ENCODE peak calls at places on chromosomes 3 and 15, in six cellular contexts. One of them, this sample, is unnamed.

GRCh38 chr15:48084759-48085420 is 35.9 kb upstream of the SLC24A5 start:
- DNase-seq in DND-41: no peak
- DNase-seq in keratinocyte: no peak
- DNase-seq in sigmoid colon: no peak
- DNase-seq in aorta: no peak
- DNase-seq in ascending aorta: no peak
- DNase-seq in this sample: no peak

GRCh38 chr3:134002326-134002725 is 27.4 kb downstream of the SLCO2A1 start:
- DNase-seq in DND-41: no peak
- DNase-seq in aorta: no peak
- DNase-seq in keratinocyte: no peak
- DNase-seq in sigmoid colon: no peak
- DNase-seq in ascending aorta: no peak
- DNase-seq in this sample: no peak

GRCh38 chr3:2927252-2927651 is 182.9 kb downstream of the IL5RA start:
- DNase-seq in sigmoid colon: no peak
- DNase-seq in keratinocyte: no peak
- DNase-seq in ascending aorta: no peak
- DNase-seq in aorta: no peak
- DNase-seq in DND-41: no peak
- DNase-seq in this sample: no peak

GRCh38 chr3:57961828-57962447 is 46.3 kb upstream of the FLNB start:
- DNase-seq in keratinocyte: peak
- DNase-seq in sigmoid colon: no peak
- DNase-seq in ascending aorta: no peak
- DNase-seq in aorta: no peak
- DNase-seq in DND-41: peak
- DNase-seq in this sample: no peak

GRCh38 chr15:32781781-32782180 is 64.0 kb downstream of the GREM1 start:
- DNase-seq in sigmoid colon: no peak
- DNase-seq in DND-41: no peak
- DNase-seq in aorta: no peak
- DNase-seq in ascending aorta: no peak
- DNase-seq in keratinocyte: no peak
- DNase-seq in this sample: no peak

GRCh38 chr15:70507772-70508351 is 255.5 kb downstream of the UACA start:
- DNase-seq in sigmoid colon: no peak
- DNase-seq in keratinocyte: no peak
- DNase-seq in ascending aorta: no peak
- DNase-seq in DND-41: peak
- DNase-seq in aorta: peak
- DNase-seq in this sample: no peak

GRCh38 chr15:41777421-41777973 is 3.2 kb downstream of the MAPKBP1 start:
- DNase-seq in sigmoid colon: no peak
- DNase-seq in aorta: no peak
- DNase-seq in keratinocyte: no peak
- DNase-seq in DND-41: no peak
- DNase-seq in ascending aorta: no peak
- DNase-seq in this sample: no peak

GRCh38 chr3:62201438-62202035 is 171.8 kb downstream of the FEZF2 start:
- DNase-seq in aorta: no peak
- DNase-seq in DND-41: no peak
- DNase-seq in ascending aorta: no peak
- DNase-seq in sigmoid colon: no peak
- DNase-seq in keratinocyte: no peak
- DNase-seq in this sample: no peak

GRCh38 chr3:75115695-75116094 is 501.2 kb upstream of the CNTN3 start:
- DNase-seq in sigmoid colon: no peak
- DNase-seq in aorta: no peak
- DNase-seq in ascending aorta: no peak
- DNase-seq in DND-41: no peak
- DNase-seq in keratinocyte: no peak
- DNase-seq in this sample: no peak

GRCh38 chr3:177522051-177522450 is 324.8 kb upstream of the TBL1XR1 start:
- DNase-seq in DND-41: no peak
- DNase-seq in ascending aorta: no peak
- DNase-seq in sigmoid colon: no peak
- DNase-seq in aorta: no peak
- DNase-seq in keratinocyte: no peak
- DNase-seq in this sample: no peak

GRCh38 chr15:87916208-87916607 is 340.3 kb downstream of the NTRK3 start:
- DNase-seq in sigmoid colon: no peak
- DNase-seq in aorta: no peak
- DNase-seq in keratinocyte: no peak
- DNase-seq in DND-41: no peak
- DNase-seq in ascending aorta: no peak
- DNase-seq in this sample: no peak

GRCh38 chr15:54575586-54575985 is 597.3 kb downstream of the UNC13C start:
- DNase-seq in keratinocyte: no peak
- DNase-seq in sigmoid colon: no peak
- DNase-seq in DND-41: no peak
- DNase-seq in aorta: no peak
- DNase-seq in ascending aorta: no peak
- DNase-seq in this sample: no peak

GRCh38 chr3:118476885-118477618 is 557.6 kb downstream of the IGSF11 start:
- DNase-seq in ascending aorta: no peak
- DNase-seq in keratinocyte: no peak
- DNase-seq in aorta: no peak
- DNase-seq in DND-41: no peak
- DNase-seq in sigmoid colon: no peak
- DNase-seq in this sample: no peak

GRCh38 chr3:136906725-136907124 is 44.7 kb downstream of the NCK1 start:
- DNase-seq in aorta: no peak
- DNase-seq in ascending aorta: no peak
- DNase-seq in DND-41: no peak
- DNase-seq in keratinocyte: no peak
- DNase-seq in sigmoid colon: no peak
- DNase-seq in this sample: no peak

GRCh38 chr15:36970522-36970921 is 129.8 kb downstream of the MEIS2 start:
- DNase-seq in sigmoid colon: no peak
- DNase-seq in ascending aorta: no peak
- DNase-seq in keratinocyte: no peak
- DNase-seq in aorta: no peak
- DNase-seq in DND-41: no peak
- DNase-seq in this sample: no peak

GRCh38 chr15:48898083-48898482 is 20.1 kb downstream of the EID1 start:
- DNase-seq in aorta: no peak
- DNase-seq in ascending aorta: no peak
- DNase-seq in DND-41: no peak
- DNase-seq in sigmoid colon: no peak
- DNase-seq in keratinocyte: no peak
- DNase-seq in this sample: no peak

GRCh38 chr15:63408514-63408913 is 26.9 kb upstream of the CA12 start:
- DNase-seq in sigmoid colon: no peak
- DNase-seq in keratinocyte: no peak
- DNase-seq in DND-41: no peak
- DNase-seq in aorta: no peak
- DNase-seq in ascending aorta: no peak
- DNase-seq in this sample: no peak

GRCh38 chr3:121155023-121155422 is 247.0 kb downstream of the STXBP5L start:
- DNase-seq in aorta: no peak
- DNase-seq in keratinocyte: no peak
- DNase-seq in DND-41: no peak
- DNase-seq in sigmoid colon: no peak
- DNase-seq in ascending aorta: no peak
- DNase-seq in this sample: no peak

GRCh38 chr3:1561397-1561796 is 468.6 kb downstream of the CNTN6 start:
- DNase-seq in aorta: no peak
- DNase-seq in sigmoid colon: no peak
- DNase-seq in ascending aorta: no peak
- DNase-seq in keratinocyte: no peak
- DNase-seq in DND-41: no peak
- DNase-seq in this sample: no peak

GRCh38 chr15:31280037-31280830 is 46.4 kb upstream of the KLF13 start:
- DNase-seq in sigmoid colon: peak
- DNase-seq in ascending aorta: peak
- DNase-seq in aorta: peak
- DNase-seq in DND-41: peak
- DNase-seq in keratinocyte: no peak
- DNase-seq in this sample: peak

DNA sequence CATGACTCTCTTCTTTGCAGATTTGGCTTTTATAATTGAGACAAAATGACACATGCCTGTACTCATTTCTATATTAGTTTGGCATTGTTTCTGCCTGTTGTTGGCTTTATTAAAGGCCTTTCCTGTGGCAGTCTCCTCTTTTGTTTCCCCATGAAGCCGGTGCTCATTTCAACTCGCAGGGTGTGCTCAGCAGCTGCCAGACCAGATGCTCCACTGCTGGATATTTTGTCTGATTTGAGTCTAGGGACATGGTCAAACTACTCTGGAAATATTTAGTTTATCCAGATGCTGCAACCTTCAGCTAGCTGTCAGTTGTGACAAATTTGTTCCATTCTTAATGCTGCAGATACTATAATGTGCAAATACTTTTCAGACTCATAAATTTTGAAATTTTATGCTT is 445.3 kb downstream of the NAALADL2 start:
- DNase-seq in ascending aorta: no peak
- DNase-seq in keratinocyte: no peak
- DNase-seq in DND-41: no peak
- DNase-seq in sigmoid colon: no peak
- DNase-seq in aorta: no peak
- DNase-seq in this sample: no peak
- H3K27ac ChIP-seq in ascending aorta: no peak
- H3K27ac ChIP-seq in keratinocyte: no peak
- H3K27ac ChIP-seq in DND-41: no peak
- H3K27ac ChIP-seq in sigmoid colon: no peak
- H3K27ac ChIP-seq in aorta: no peak
- H3K27ac ChIP-seq in this sample: no peak

DNA sequence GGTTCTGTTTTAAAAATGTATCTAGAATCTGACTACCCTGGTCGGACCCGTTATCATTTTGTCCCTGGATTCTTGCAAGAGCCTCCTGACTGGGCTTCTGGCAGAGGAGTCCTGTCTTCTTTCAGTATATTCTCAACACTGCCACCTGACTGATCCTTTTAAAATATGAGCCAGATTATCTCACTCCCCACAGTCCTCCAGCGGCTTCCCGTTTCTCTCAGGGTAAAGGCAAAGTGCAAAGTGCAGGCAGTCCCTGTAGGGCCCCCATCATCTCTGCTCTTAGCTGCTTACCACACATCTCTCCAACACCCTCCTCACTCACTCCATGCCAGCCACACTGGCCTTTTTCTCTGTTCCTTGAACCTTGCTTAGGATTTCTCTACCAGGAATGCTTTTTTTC is 28.5 kb downstream of the CRTC3 start:
- DNase-seq in aorta: no peak
- DNase-seq in DND-41: no peak
- DNase-seq in ascending aorta: peak
- DNase-seq in sigmoid colon: peak
- DNase-seq in keratinocyte: no peak
- DNase-seq in this sample: no peak
- H3K27ac ChIP-seq in aorta: peak
- H3K27ac ChIP-seq in DND-41: no peak
- H3K27ac ChIP-seq in ascending aorta: peak
- H3K27ac ChIP-seq in sigmoid colon: peak
- H3K27ac ChIP-seq in keratinocyte: no peak
- H3K27ac ChIP-seq in this sample: no peak

DNA sequence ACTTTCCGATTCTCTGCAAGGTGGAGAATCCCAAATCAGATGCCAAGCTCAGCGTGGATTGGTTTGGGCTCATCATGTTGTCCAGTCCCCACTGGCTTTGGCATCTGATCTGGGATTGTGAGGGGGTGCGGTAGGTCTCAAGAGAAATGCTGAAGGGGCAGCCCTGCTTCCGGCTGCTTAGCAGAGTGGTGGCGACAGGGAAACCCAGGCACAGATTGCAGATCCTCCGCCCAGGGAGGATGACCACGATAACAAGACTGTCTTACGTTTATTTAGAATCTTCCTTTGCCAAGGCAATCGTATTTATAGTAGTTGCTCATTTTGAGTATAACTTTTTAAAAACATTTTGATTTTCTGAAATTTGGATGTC is 61.1 kb downstream of the SLC12A8 start:
- DNase-seq in DND-41: no peak
- DNase-seq in sigmoid colon: no peak
- DNase-seq in ascending aorta: no peak
- DNase-seq in keratinocyte: no peak
- DNase-seq in aorta: no peak
- DNase-seq in this sample: no peak
- H3K27ac ChIP-seq in DND-41: no peak
- H3K27ac ChIP-seq in sigmoid colon: no peak
- H3K27ac ChIP-seq in ascending aorta: peak
- H3K27ac ChIP-seq in keratinocyte: no peak
- H3K27ac ChIP-seq in aorta: peak
- H3K27ac ChIP-seq in this sample: no peak

GRCh38 chr15:89883518-89883917 is 10.3 kb downstream of the AP3S2 start:
- DNase-seq in aorta: no peak
- DNase-seq in sigmoid colon: no peak
- DNase-seq in DND-41: no peak
- DNase-seq in ascending aorta: no peak
- DNase-seq in keratinocyte: no peak
- DNase-seq in this sample: no peak

GRCh38 chr15:89876736-89877135 is 17.1 kb downstream of the AP3S2 start:
- DNase-seq in aorta: no peak
- DNase-seq in DND-41: no peak
- DNase-seq in ascending aorta: no peak
- DNase-seq in sigmoid colon: no peak
- DNase-seq in keratinocyte: no peak
- DNase-seq in this sample: no peak

GRCh38 chr15:89874926-89875564 is 18.7 kb downstream of the AP3S2 start:
- DNase-seq in DND-41: peak
- DNase-seq in ascending aorta: peak
- DNase-seq in aorta: peak
- DNase-seq in sigmoid colon: peak
- DNase-seq in keratinocyte: no peak
- DNase-seq in this sample: peak

GRCh38 chr15:89880727-89881126 is 13.1 kb downstream of the AP3S2 start:
- DNase-seq in ascending aorta: no peak
- DNase-seq in DND-41: no peak
- DNase-seq in aorta: no peak
- DNase-seq in sigmoid colon: no peak
- DNase-seq in keratinocyte: no peak
- DNase-seq in this sample: no peak

DNA sequence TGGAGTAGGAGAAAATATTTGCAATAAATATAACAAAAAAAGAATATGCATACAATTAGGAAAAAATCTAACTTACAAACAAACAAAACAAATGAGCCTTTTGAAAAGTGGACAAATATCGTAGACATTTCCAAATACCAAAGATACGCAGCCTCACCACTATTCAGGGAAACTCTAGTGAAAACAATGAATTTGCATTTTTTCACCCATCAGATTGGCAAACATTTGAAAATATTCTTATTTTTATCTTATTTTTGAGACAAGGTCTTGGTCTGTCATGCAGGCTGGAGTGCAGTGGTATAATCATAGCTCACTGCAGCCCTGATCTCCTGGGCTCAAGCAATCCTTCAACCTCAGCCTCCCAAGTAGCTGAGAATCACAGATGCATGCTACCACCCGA is 15.5 kb downstream of the AP3S2 start:
- DNase-seq in DND-41: no peak
- DNase-seq in sigmoid colon: no peak
- DNase-seq in keratinocyte: no peak
- DNase-seq in aorta: no peak
- DNase-seq in ascending aorta: no peak
- DNase-seq in this sample: no peak
- H3K27ac ChIP-seq in DND-41: no peak
- H3K27ac ChIP-seq in sigmoid colon: no peak
- H3K27ac ChIP-seq in keratinocyte: no peak
- H3K27ac ChIP-seq in aorta: no peak
- H3K27ac ChIP-seq in ascending aorta: no peak
- H3K27ac ChIP-seq in this sample: no peak